ENCODE peak calls at places on chromosomes 11 and 22, in five cellular contexts. S is PC-9; D is Calu3; N is naive thymus-derived CD8-positive, alpha-beta T cell; I is MCF 10A. M is an unnamed sample.

GRCh38 chr22:22424210-22424800 is 84.2 kb downstream of the ZNF280B start:
- DNase-seq in S (no peak), D (no peak), N (no peak), I (no peak), M (no peak)

GRCh38 chr11:15192007-15192556 is 77.4 kb downstream of the INSC start:
- DNase-seq in S (no peak), D (no peak), N (no peak), I (no peak), M (no peak)

GRCh38 chr11:76237914-76238313 is 31.6 kb upstream of the WNT11 start:
- DNase-seq in S (no peak), D (peak), N (no peak), I (peak), M (peak)

GRCh38 chr11:59582006-59582405 is 33.6 kb downstream of the OSBP start:
- DNase-seq in S (no peak), D (no peak), N (no peak), I (no peak), M (no peak)

GRCh38 chr22:25548866-25549464 is 15.5 kb upstream of the GRK3 start:
- DNase-seq in S (no peak), D (peak), N (no peak), I (no peak), M (no peak)

GRCh38 chr22:26893034-26893710 is 235.8 kb downstream of the MIAT start:
- DNase-seq in S (no peak), D (no peak), N (no peak), I (peak), M (no peak)

GRCh38 chr11:36945384-36945783 is 347.3 kb upstream of the RAG2 start:
- DNase-seq in S (no peak), D (no peak), N (no peak), I (peak), M (peak)

GRCh38 chr22:20646377-20646776 is 127.5 kb upstream of the SERPIND1 start:
- DNase-seq in S (no peak), D (no peak), N (no peak), I (no peak), M (no peak)

GRCh38 chr11:11465280-11465679 is 112.2 kb upstream of the CSNK2A3 start:
- DNase-seq in S (no peak), D (no peak), N (no peak), I (no peak), M (no peak)

GRCh38 chr11:126308271-126308671 is 4.4 kb downstream of the DCPS start:
- DNase-seq in S (no peak), D (no peak), N (no peak), I (no peak), M (no peak)

GRCh38 chr22:49838771-49839717 is 11.4 kb upstream of the BRD1 start:
- DNase-seq in S (no peak), D (no peak), N (peak), I (no peak), M (peak)

GRCh38 chr22:37314315-37315046 is 32.2 kb downstream of the CYTH4 start:
- DNase-seq in S (no peak), D (no peak), N (peak), I (no peak), M (peak)

GRCh38 chr22:40449676-40450035 is 79.3 kb downstream of the SGSM3 start:
- DNase-seq in S (no peak), D (no peak), N (no peak), I (peak), M (no peak)

GRCh38 chr11:304915-305833 is 2.4 kb upstream of the IFITM2 start:
- DNase-seq in S (no peak), D (peak), N (peak), I (peak), M (peak)

GRCh38 chr22:38029901-38030300 is 27.3 kb upstream of the PICK1 start:
- DNase-seq in S (no peak), D (no peak), N (no peak), I (no peak), M (no peak)

GRCh38 chr11:64060861-64061444 is 25.2 kb downstream of the FLRT1 start:
- DNase-seq in S (no peak), D (peak), N (peak), I (no peak), M (no peak)

GRCh38 chr11:42521994-42522393 is 789.8 kb upstream of the API5 start:
- DNase-seq in S (no peak), D (no peak), N (no peak), I (peak), M (no peak)

GRCh38 chr11:78698612-78699011 is 123.9 kb upstream of the NARS2 start:
- DNase-seq in S (no peak), D (no peak), N (no peak), I (peak), M (no peak)

GRCh38 chr11:88482871-88483301 is 145.3 kb upstream of the CTSC start:
- DNase-seq in S (peak), D (no peak), N (no peak), I (no peak), M (no peak)

GRCh38 chr11:68518191-68518590 is 57.6 kb downstream of the PPP6R3 start:
- DNase-seq in S (no peak), D (no peak), N (no peak), I (no peak), M (no peak)

GRCh38 chr11:65215441-65216076 is 33.8 kb downstream of the CAPN1 start:
- DNase-seq in S (peak), D (no peak), N (no peak), I (no peak), M (no peak)

GRCh38 chr22:40534379-40535188 is 101.9 kb downstream of the MRTFA start:
- DNase-seq in S (no peak), D (no peak), N (no peak), I (peak), M (peak)

GRCh38 chr11:19664896-19665548 is 47.6 kb upstream of the NAV2 start:
- DNase-seq in S (no peak), D (no peak), N (no peak), I (peak), M (no peak)

GRCh38 chr11:93099811-93100210 is 98.0 kb downstream of the SLC36A4 start:
- DNase-seq in S (no peak), D (no peak), N (no peak), I (no peak), M (no peak)

GRCh38 chr11:65571940-65572339 is 398 bp upstream of the FAM89B start:
- DNase-seq in S (peak), D (peak), N (no peak), I (peak), M (peak)

GRCh38 chr22:33853200-33854097 is 66.8 kb downstream of the LARGE1 start:
- DNase-seq in S (peak), D (peak), N (no peak), I (peak), M (peak)

GRCh38 chr11:62449451-62449851 is 30.6 kb downstream of the SCGB1A1 start:
- DNase-seq in S (peak), D (peak), N (no peak), I (peak), M (no peak)

GRCh38 chr11:34315006-34315793 is 42.6 kb downstream of the ABTB2 start:
- DNase-seq in S (peak), D (no peak), N (no peak), I (no peak), M (no peak)